ENCODE peak calls at places on chromosomes 13 and 19, in eight cellular contexts. T, W, J, P, Z, V, N and S are unnamed samples.
A peak's percentile ranks its signal among the peaks of the same experiment; 100 is the strongest.

GRCh38 chr13:66657165-66657895 is 572.8 kb downstream of the PCDH9 start:
- DNase-seq in T (no peak), W (peak; percentile 66), J (peak; percentile 98), P (peak; percentile 83), Z (peak; percentile 88), V (peak; percentile 64), N (no peak), S (peak; percentile 90)

GRCh38 chr19:46812898-46813569 is 24.6 kb upstream of the SLC1A5 start:
- DNase-seq in T (no peak), W (no peak), J (no peak), P (peak; percentile 14), Z (no peak), V (no peak), N (no peak), S (no peak)

GRCh38 chr13:72290962-72291681 is 424.1 kb upstream of the DACH1 start:
- DNase-seq in T (no peak), W (no peak), J (peak; percentile 1), P (no peak), Z (peak; percentile 30), V (no peak), N (no peak), S (peak; percentile 81)

GRCh38 chr19:19134687-19135158 is 3.6 kb downstream of the TMEM161A start:
- DNase-seq in T (peak; percentile 73), W (no peak), J (no peak), P (no peak), Z (no peak), V (peak; percentile 95), N (no peak), S (no peak)

GRCh38 chr19:1468274-1469199 is 10.5 kb downstream of the C19orf25 start:
- DNase-seq in T (peak; percentile 88), W (no peak), J (peak; percentile 41), P (peak; percentile 34), Z (peak; percentile 26), V (peak; percentile 62), N (no peak), S (peak; percentile 53)

GRCh38 chr19:56295531-56296455 is 18.8 kb downstream of the ZSCAN5A start:
- DNase-seq in T (no peak), W (no peak), J (no peak), P (no peak), Z (no peak), V (no peak), N (no peak), S (no peak)

GRCh38 chr19:1401138-1401888 is at the start of gene GAMT:
- DNase-seq in T (no peak), W (no peak), J (no peak), P (no peak), Z (no peak), V (no peak), N (no peak), S (peak; percentile 32)

GRCh38 chr19:371501-372160 is 27.0 kb upstream of the MIER2 start:
- DNase-seq in T (no peak), W (no peak), J (no peak), P (peak; percentile 22), Z (no peak), V (no peak), N (no peak), S (peak; percentile 35)

GRCh38 chr19:18377026-18377425 is 8.9 kb upstream of the GDF15 start:
- DNase-seq in T (no peak), W (no peak), J (no peak), P (no peak), Z (no peak), V (no peak), N (no peak), S (no peak)

GRCh38 chr13:98827449-98827848 is 75.0 kb upstream of the SLC15A1 start:
- DNase-seq in T (no peak), W (no peak), J (no peak), P (no peak), Z (no peak), V (no peak), N (no peak), S (no peak)

GRCh38 chr13:98476106-98476505 is 100.8 kb downstream of the STK24 start:
- DNase-seq in T (no peak), W (no peak), J (no peak), P (no peak), Z (no peak), V (no peak), N (no peak), S (no peak)

GRCh38 chr19:46373573-46374359 is 26.9 kb downstream of the PPP5C start:
- DNase-seq in T (peak; percentile 98), W (no peak), J (peak; percentile 28), P (no peak), Z (no peak), V (peak; percentile 80), N (no peak), S (peak; percentile 58)

GRCh38 chr13:30870049-30870884 is 35.8 kb upstream of the MEDAG start:
- DNase-seq in T (no peak), W (peak; percentile 90), J (peak; percentile 100), P (peak; percentile 100), Z (peak; percentile 99), V (peak; percentile 90), N (peak; percentile 18), S (peak; percentile 99)

GRCh38 chr19:1395194-1396018 is 5.9 kb downstream of the GAMT start:
- DNase-seq in T (peak; percentile 93), W (no peak), J (no peak), P (no peak), Z (no peak), V (peak; percentile 78), N (no peak), S (no peak)

GRCh38 chr13:101341464-101341863 is 74.8 kb downstream of the NALCN start:
- DNase-seq in T (no peak), W (no peak), J (peak; percentile 12), P (peak; percentile 12), Z (no peak), V (no peak), N (no peak), S (peak; percentile 26)

GRCh38 chr13:99545979-99546378 is 44.7 kb downstream of the TM9SF2 start:
- DNase-seq in T (no peak), W (no peak), J (no peak), P (no peak), Z (no peak), V (no peak), N (no peak), S (no peak)

GRCh38 chr19:17576758-17577532 is 21.5 kb downstream of the COLGALT1 start:
- DNase-seq in T (peak; percentile 74), W (no peak), J (peak; percentile 74), P (peak; percentile 44), Z (peak; percentile 39), V (peak; percentile 80), N (no peak), S (peak; percentile 15)

GRCh38 chr19:4089400-4089908 is 22.8 kb upstream of the ZBTB7A start:
- DNase-seq in T (no peak), W (no peak), J (no peak), P (no peak), Z (no peak), V (peak; percentile 70), N (no peak), S (no peak)

GRCh38 chr13:26208292-26208691 is 13.8 kb downstream of the RNF6 start:
- DNase-seq in T (no peak), W (no peak), J (no peak), P (no peak), Z (no peak), V (no peak), N (no peak), S (no peak)

GRCh38 chr13:91072511-91072910 is 275.0 kb upstream of the MIR17HG start:
- DNase-seq in T (no peak), W (no peak), J (no peak), P (no peak), Z (no peak), V (no peak), N (no peak), S (no peak)

GRCh38 chr13:91079190-91079589 is 268.3 kb upstream of the MIR17HG start:
- DNase-seq in T (no peak), W (no peak), J (no peak), P (no peak), Z (no peak), V (no peak), N (no peak), S (no peak)

GRCh38 chr13:91078093-91078679 is 269.3 kb upstream of the MIR17HG start:
- DNase-seq in T (no peak), W (no peak), J (no peak), P (no peak), Z (peak; percentile 29), V (no peak), N (no peak), S (no peak)
- TF ChIP-seq CTCF in T (no peak), W (peak; percentile 49), J (no peak), P (no peak), Z (peak; percentile 41), V (peak; percentile 4), N (peak; percentile 16), S (no peak)

DNA sequence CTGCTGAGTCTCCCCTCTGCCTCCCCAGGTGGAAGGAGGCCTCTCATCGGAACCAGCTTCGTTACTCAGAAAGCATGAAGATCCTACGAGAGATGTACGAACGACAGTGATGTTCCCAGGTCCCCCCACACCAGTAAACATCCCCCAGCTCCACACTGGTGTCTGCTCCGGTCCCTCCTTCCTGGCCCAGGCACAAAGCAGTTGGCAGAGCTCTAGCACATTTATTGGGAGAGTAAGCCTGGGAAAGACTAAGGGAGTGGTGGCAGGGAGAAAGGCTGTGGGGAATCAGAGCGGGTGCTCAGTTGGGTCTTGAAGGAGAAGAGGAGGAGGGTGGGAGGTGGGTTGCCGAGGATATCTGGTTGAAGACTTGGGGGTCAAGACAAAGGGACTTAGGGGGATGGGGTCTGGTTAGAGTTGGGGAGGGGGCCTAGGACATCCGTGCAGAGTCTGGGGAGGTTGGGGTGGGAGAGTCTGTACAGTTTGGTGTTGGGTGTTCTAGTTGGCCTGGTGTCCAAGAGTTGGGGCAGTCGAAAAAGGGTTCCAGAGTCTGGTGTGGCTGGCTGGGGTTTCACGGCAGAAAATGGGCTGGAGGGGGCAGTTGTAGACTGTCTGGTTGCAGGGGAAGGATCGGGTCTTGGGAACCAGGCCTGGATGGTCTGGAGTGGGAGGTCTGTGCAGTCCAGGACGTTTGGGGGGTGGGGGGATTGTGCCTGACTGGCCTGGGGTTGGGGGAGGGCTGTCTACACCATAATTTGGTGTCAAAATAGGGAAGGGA is 2.3 kb downstream of the HSPB6 start:
- DNase-seq in T (no peak), W (no peak), J (peak; percentile 31), P (no peak), Z (peak; percentile 24), V (no peak), N (no peak), S (no peak)
- H3K4me3 ChIP-seq in T (no peak overlapping the region), W (no peak overlapping the region), J (peak overlapping the region; percentile 91), P (peak overlapping the region; percentile 92), Z (peak overlapping the region; percentile 83), V (peak overlapping the region; percentile 83), N (no peak overlapping the region), S (no peak overlapping the region)

GRCh38 chr19:44571830-44572661 is 41.3 kb upstream of the IGSF23 start:
- DNase-seq in T (no peak), W (peak; percentile 46), J (no peak), P (no peak), Z (no peak), V (no peak), N (no peak), S (no peak)
- TF ChIP-seq CTCF in T (no peak), W (no peak), J (no peak), P (no peak), Z (no peak), V (no peak), N (no peak), S (no peak)

DNA sequence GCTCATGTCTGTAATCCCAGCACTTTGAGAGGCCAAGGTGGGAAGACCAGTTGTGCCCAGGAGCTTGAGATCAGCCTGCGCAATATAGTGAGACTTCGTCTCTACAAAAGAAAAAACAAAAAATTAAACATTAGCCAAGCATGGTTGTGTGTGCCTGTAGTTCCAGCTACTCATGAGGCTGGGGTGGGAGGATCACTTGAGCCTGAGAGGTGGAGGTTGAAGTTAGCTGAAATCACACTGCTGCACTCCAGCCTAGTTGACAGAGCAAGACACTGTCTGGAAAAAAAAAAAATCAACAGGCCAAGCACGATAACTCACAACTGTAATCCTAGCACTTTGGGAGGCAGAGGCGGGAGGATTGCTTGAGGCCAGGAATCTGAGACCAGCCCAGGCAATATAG is 3.9 kb upstream of the S1PR2 start:
- DNase-seq in T (no peak), W (no peak), J (no peak), P (no peak), Z (no peak), V (no peak), N (no peak), S (no peak)
- H3K4me3 ChIP-seq in T (no peak overlapping the region), W (no peak overlapping the region), J (no peak overlapping the region), P (no peak overlapping the region), Z (no peak overlapping the region), V (no peak overlapping the region), N (no peak overlapping the region), S (no peak overlapping the region)